ENCODE peak calls at places on chromosomes 3 and 15, in six cellular contexts. A, H, X, K, C and U are unnamed samples.

GRCh38 chr3:191997579-191998268 is 536.8 kb downstream of the PYDC2 start:
- DNase-seq in A (peak), H (no peak), X (no peak), K (no peak), C (no peak), U (no peak)

GRCh38 chr3:51715231-51716058 is 8.6 kb downstream of the GRM2 start:
- DNase-seq in A (no peak), H (no peak), X (no peak), K (no peak), C (no peak), U (no peak)

GRCh38 chr3:129116482-129116946 is 5.1 kb downstream of the RAB43 start:
- DNase-seq in A (no peak), H (no peak), X (no peak), K (no peak), C (no peak), U (peak)

GRCh38 chr15:93719941-93720351 is 511.4 kb upstream of the MCTP2 start:
- DNase-seq in A (no peak), H (no peak), X (no peak), K (no peak), C (no peak), U (no peak)

GRCh38 chr15:31352283-31352880 is 25.7 kb downstream of the KLF13 start:
- DNase-seq in A (no peak), H (no peak), X (no peak), K (no peak), C (no peak), U (no peak)

GRCh38 chr3:142735462-142735861 is 11.6 kb downstream of the TRPC1 start:
- DNase-seq in A (no peak), H (no peak), X (no peak), K (no peak), C (no peak), U (no peak)

GRCh38 chr15:94119923-94120775 is 111.2 kb upstream of the MCTP2 start:
- DNase-seq in A (peak), H (peak), X (peak), K (peak), C (peak), U (peak)

GRCh38 chr3:143628971-143629370 is 219.3 kb downstream of the SLC9A9 start:
- DNase-seq in A (no peak), H (no peak), X (no peak), K (no peak), C (no peak), U (no peak)

DNA sequence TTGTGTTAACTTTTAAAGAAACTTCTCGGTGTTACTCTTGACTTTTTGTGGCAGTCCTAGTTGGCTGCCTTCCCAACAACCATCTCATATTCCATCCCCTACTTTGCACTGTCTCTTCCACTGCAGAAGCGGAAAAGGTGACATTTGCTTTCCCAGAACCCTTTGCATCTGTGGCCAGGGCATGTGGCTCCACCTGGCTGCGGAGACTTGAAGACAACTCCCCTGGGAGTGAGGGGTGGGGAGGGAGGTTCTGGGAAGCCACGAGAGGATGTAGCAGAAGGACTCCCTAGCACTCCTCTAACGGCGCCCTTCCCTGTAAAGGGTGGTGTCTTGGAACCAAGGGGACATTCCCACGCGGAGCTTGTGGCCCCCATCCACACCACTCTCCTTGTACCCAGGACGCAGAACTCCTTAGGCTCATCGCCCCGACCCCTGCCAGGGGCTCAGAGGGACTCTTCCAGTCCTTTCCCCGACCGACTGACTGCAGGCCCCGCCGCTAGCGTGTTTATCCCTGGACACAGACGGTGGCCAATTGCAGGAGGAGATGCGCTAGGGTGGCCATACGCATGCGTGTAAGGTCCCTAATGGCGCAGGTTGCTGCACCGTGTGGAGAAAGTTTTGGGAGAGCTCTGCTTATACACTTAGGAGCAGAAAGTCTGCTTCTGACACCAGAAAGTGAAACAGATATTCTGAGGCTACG is 33.2 kb upstream of the SECISBP2L start:
- DNase-seq in A (no peak), H (no peak), X (peak), K (peak), C (no peak), U (no peak)
- TF ChIP-seq ZNF274 in A (no peak), H (no peak), X (no peak), K (no peak), C (no peak), U (no peak)

GRCh38 chr3:136503056-136503455 is 249.1 kb downstream of the STAG1 start:
- DNase-seq in A (no peak), H (no peak), X (no peak), K (no peak), C (no peak), U (peak)

GRCh38 chr3:136505676-136506075 is 246.5 kb downstream of the STAG1 start:
- DNase-seq in A (no peak), H (no peak), X (no peak), K (no peak), C (no peak), U (peak)
- TF ChIP-seq ZNF274 in A (no peak), H (no peak), X (no peak), K (no peak), C (no peak), U (no peak)

GRCh38 chr15:57463360-57463759 is 87.1 kb downstream of the CGNL1 start:
- DNase-seq in A (no peak), H (no peak), X (no peak), K (no peak), C (no peak), U (no peak)
- TF ChIP-seq ZNF274 in A (no peak), H (no peak), X (no peak), K (no peak), C (no peak), U (no peak)

DNA sequence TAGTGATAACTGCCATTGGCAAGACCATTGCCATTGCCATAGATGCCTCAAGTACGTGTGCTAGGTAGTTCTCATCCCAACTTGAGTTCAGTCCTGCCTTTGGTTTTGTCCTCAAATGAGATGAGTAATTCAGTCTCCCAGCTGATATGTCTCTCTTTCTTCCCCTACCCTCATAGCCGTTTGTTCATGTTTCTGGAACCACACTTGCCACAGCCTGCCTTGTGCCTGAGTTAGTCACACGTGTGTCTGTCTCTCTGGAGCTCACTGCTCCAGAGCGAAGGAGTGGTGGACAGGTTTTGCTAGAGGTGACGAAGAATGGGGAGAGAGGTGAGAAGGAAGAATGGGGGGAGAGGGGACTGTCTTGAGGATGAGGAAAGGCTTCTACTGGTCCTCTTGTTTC is 88.0 kb upstream of the IGF1R start:
- DNase-seq in A (no peak), H (no peak), X (no peak), K (no peak), C (no peak), U (no peak)
- TF ChIP-seq ZNF274 in A (no peak), H (no peak), X (no peak), K (no peak), C (no peak), U (no peak)

GRCh38 chr3:133972156-133972555 is 57.6 kb downstream of the SLCO2A1 start:
- DNase-seq in A (no peak), H (no peak), X (no peak), K (no peak), C (no peak), U (no peak)

GRCh38 chr3:133977568-133977967 is 52.2 kb downstream of the SLCO2A1 start:
- DNase-seq in A (no peak), H (no peak), X (no peak), K (no peak), C (no peak), U (no peak)

GRCh38 chr3:133970916-133971315 is 58.8 kb downstream of the SLCO2A1 start:
- DNase-seq in A (no peak), H (no peak), X (no peak), K (no peak), C (no peak), U (no peak)

GRCh38 chr3:133967992-133968892 is 61.5 kb downstream of the SLCO2A1 start:
- DNase-seq in A (no peak), H (no peak), X (no peak), K (no peak), C (no peak), U (no peak)

DNA sequence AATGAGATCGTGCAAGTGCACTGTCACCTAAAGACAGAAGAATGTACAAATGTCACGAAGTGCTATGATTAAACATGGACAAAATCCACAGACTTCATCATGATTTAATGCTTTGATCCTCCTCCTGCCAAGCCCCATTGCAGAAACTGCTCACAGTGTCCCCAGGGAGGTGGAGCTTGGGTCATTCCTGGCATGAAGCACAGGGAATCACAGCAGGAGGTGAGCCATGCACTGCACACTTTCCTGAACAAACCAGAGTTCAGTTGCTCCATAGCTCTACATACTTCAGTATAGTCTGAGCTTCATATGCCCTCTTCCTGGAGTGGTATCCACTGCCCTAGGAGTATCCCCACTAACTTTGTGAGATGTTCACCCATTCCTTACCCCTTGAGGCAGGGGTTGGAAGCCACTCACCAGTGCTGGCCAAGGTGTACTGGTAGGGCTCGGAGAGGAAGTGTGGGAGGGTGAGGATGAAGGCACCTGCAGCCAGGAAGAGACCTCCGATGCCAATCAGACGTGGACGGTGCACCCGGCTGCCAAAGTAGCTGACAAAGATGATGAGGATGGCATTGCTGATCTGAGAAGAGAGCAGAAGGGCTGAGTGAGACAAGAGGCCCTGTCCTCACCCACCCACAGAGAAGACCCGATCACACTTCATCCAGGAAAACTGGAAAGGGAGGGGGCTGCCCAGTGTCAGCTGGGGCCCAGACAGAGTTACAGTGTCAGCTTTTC is 56.3 kb downstream of the SLCO2A1 start:
- DNase-seq in A (no peak), H (no peak), X (no peak), K (no peak), C (no peak), U (no peak)
- TF ChIP-seq ZNF274 in A (no peak), H (no peak), X (no peak), K (no peak), C (no peak), U (no peak)

GRCh38 chr3:172542089-172542488 is 18.9 kb upstream of the TNFSF10 start:
- DNase-seq in A (no peak), H (no peak), X (no peak), K (no peak), C (no peak), U (no peak)

GRCh38 chr3:172546105-172546504 is 22.9 kb upstream of the TNFSF10 start:
- DNase-seq in A (no peak), H (no peak), X (no peak), K (no peak), C (peak), U (no peak)

GRCh38 chr3:172543419-172543818 is 20.2 kb upstream of the TNFSF10 start:
- DNase-seq in A (no peak), H (no peak), X (no peak), K (no peak), C (no peak), U (no peak)

GRCh38 chr3:172543884-172544283 is 20.7 kb upstream of the TNFSF10 start:
- DNase-seq in A (no peak), H (no peak), X (no peak), K (no peak), C (no peak), U (no peak)

GRCh38 chr3:172542999-172543398 is 19.8 kb upstream of the TNFSF10 start:
- DNase-seq in A (no peak), H (no peak), X (no peak), K (no peak), C (no peak), U (no peak)
- TF ChIP-seq ZNF274 in A (no peak), H (no peak), X (no peak), K (no peak), C (no peak), U (no peak)

GRCh38 chr3:32431481-32431880 is 39.8 kb downstream of the CMTM7 start:
- DNase-seq in A (no peak), H (no peak), X (peak), K (no peak), C (no peak), U (no peak)

GRCh38 chr3:32424581-32425250 is 33.1 kb downstream of the CMTM7 start:
- DNase-seq in A (no peak), H (no peak), X (peak), K (no peak), C (no peak), U (no peak)

GRCh38 chr3:32430900-32431299 is 39.2 kb downstream of the CMTM7 start:
- DNase-seq in A (no peak), H (no peak), X (no peak), K (no peak), C (no peak), U (no peak)

GRCh38 chr3:32432045-32432710 is 40.5 kb downstream of the CMTM7 start:
- DNase-seq in A (no peak), H (no peak), X (peak), K (no peak), C (no peak), U (no peak)

GRCh38 chr3:32428092-32429068 is 36.7 kb downstream of the CMTM7 start:
- DNase-seq in A (no peak), H (no peak), X (peak), K (no peak), C (no peak), U (no peak)
- TF ChIP-seq ZNF274 in A (no peak), H (no peak), X (no peak), K (no peak), C (no peak), U (no peak)

GRCh38 chr3:148466143-148466542 is 231.6 kb upstream of the AGTR1 start:
- DNase-seq in A (peak), H (no peak), X (no peak), K (no peak), C (no peak), U (no peak)
- TF ChIP-seq ZNF274 in A (no peak), H (no peak), X (no peak), K (no peak), C (no peak), U (no peak)

GRCh38 chr15:69280783-69281182 is 17.9 kb upstream of the PAQR5 start:
- DNase-seq in A (no peak), H (no peak), X (peak), K (no peak), C (no peak), U (no peak)
- TF ChIP-seq ZNF274 in A (no peak), H (no peak), X (no peak), K (no peak), C (no peak), U (no peak)

DNA sequence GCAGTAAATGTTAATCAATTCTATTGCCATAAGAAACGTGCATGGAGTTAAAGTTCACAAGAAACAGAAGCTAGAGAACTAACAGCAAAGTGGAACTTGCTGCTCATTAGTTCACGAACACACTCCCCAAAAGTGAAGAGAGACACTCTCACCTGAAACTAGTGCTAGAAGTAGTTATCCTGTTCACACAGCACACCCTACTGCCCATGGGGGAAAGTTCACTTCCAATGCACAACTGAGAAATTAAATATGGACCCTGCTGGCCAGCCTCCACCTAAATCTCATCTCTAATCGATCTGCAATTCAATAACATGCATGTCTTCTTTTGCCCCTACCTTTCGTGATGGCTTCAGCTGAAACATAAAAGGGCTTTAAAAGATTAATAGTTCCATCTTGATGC is 39.4 kb upstream of the FRMD4B start:
- DNase-seq in A (peak), H (no peak), X (no peak), K (peak), C (peak), U (peak)
- TF ChIP-seq ZNF274 in A (no peak), H (no peak), X (no peak), K (no peak), C (no peak), U (no peak)